ENCODE peak calls at places on chromosome 5, in six cellular contexts. One of them, this sample, is unnamed.

GRCh38 chr5:34707451-34708107 is 51.5 kb downstream of the RAI14 start:
- DNase-seq in A549: no peak
- DNase-seq in naive B cell: no peak
- DNase-seq in CD4-positive, alpha-beta memory T cell: no peak
- DNase-seq in bronchial epithelial cell: no peak
- DNase-seq in stimulated activated CD4-positive, alpha-beta T cell treated with anti-CD3 and anti-CD28 coated beads, Interleukin-4, amount 100 ng/mL, for 48 hours: no peak
- DNase-seq in this sample: no peak

GRCh38 chr5:158126442-158127399 is 267.8 kb upstream of the CLINT1 start:
- DNase-seq in bronchial epithelial cell: no peak
- DNase-seq in stimulated activated CD4-positive, alpha-beta T cell treated with anti-CD3 and anti-CD28 coated beads, Interleukin-4, amount 100 ng/mL, for 48 hours: no peak
- DNase-seq in A549: no peak
- DNase-seq in CD4-positive, alpha-beta memory T cell: no peak
- DNase-seq in naive B cell: no peak
- DNase-seq in this sample: no peak

GRCh38 chr5:79621056-79621455 is 8.8 kb downstream of the TENT2 start:
- DNase-seq in bronchial epithelial cell: peak
- DNase-seq in CD4-positive, alpha-beta memory T cell: no peak
- DNase-seq in naive B cell: no peak
- DNase-seq in stimulated activated CD4-positive, alpha-beta T cell treated with anti-CD3 and anti-CD28 coated beads, Interleukin-4, amount 100 ng/mL, for 48 hours: no peak
- DNase-seq in A549: no peak
- DNase-seq in this sample: no peak

GRCh38 chr5:36398137-36398536 is 96.4 kb upstream of the RANBP3L start:
- DNase-seq in naive B cell: no peak
- DNase-seq in stimulated activated CD4-positive, alpha-beta T cell treated with anti-CD3 and anti-CD28 coated beads, Interleukin-4, amount 100 ng/mL, for 48 hours: no peak
- DNase-seq in CD4-positive, alpha-beta memory T cell: no peak
- DNase-seq in bronchial epithelial cell: peak
- DNase-seq in A549: no peak
- DNase-seq in this sample: no peak

GRCh38 chr5:91318727-91319126 is 64.4 kb downstream of the ARRDC3 start:
- DNase-seq in bronchial epithelial cell: no peak
- DNase-seq in naive B cell: no peak
- DNase-seq in CD4-positive, alpha-beta memory T cell: peak
- DNase-seq in stimulated activated CD4-positive, alpha-beta T cell treated with anti-CD3 and anti-CD28 coated beads, Interleukin-4, amount 100 ng/mL, for 48 hours: peak
- DNase-seq in A549: no peak
- DNase-seq in this sample: no peak

GRCh38 chr5:66637994-66638393 is 41.8 kb downstream of the MAST4 start:
- DNase-seq in stimulated activated CD4-positive, alpha-beta T cell treated with anti-CD3 and anti-CD28 coated beads, Interleukin-4, amount 100 ng/mL, for 48 hours: no peak
- DNase-seq in bronchial epithelial cell: no peak
- DNase-seq in A549: no peak
- DNase-seq in CD4-positive, alpha-beta memory T cell: no peak
- DNase-seq in naive B cell: no peak
- DNase-seq in this sample: no peak

GRCh38 chr5:65984098-65984885 is 57.9 kb downstream of the ERBIN start:
- DNase-seq in bronchial epithelial cell: no peak
- DNase-seq in A549: no peak
- DNase-seq in naive B cell: no peak
- DNase-seq in CD4-positive, alpha-beta memory T cell: no peak
- DNase-seq in stimulated activated CD4-positive, alpha-beta T cell treated with anti-CD3 and anti-CD28 coated beads, Interleukin-4, amount 100 ng/mL, for 48 hours: no peak
- DNase-seq in this sample: no peak

GRCh38 chr5:77015938-77016569 is 14.2 kb upstream of the AGGF1 start:
- DNase-seq in naive B cell: no peak
- DNase-seq in CD4-positive, alpha-beta memory T cell: no peak
- DNase-seq in stimulated activated CD4-positive, alpha-beta T cell treated with anti-CD3 and anti-CD28 coated beads, Interleukin-4, amount 100 ng/mL, for 48 hours: no peak
- DNase-seq in A549: no peak
- DNase-seq in bronchial epithelial cell: peak
- DNase-seq in this sample: no peak

GRCh38 chr5:14038341-14038959 is 94.0 kb upstream of the DNAH5 start:
- DNase-seq in CD4-positive, alpha-beta memory T cell: no peak
- DNase-seq in naive B cell: no peak
- DNase-seq in stimulated activated CD4-positive, alpha-beta T cell treated with anti-CD3 and anti-CD28 coated beads, Interleukin-4, amount 100 ng/mL, for 48 hours: no peak
- DNase-seq in bronchial epithelial cell: peak
- DNase-seq in A549: peak
- DNase-seq in this sample: no peak

GRCh38 chr5:94745786-94746730 is 127.6 kb downstream of the SLF1 start:
- DNase-seq in bronchial epithelial cell: peak
- DNase-seq in CD4-positive, alpha-beta memory T cell: no peak
- DNase-seq in stimulated activated CD4-positive, alpha-beta T cell treated with anti-CD3 and anti-CD28 coated beads, Interleukin-4, amount 100 ng/mL, for 48 hours: no peak
- DNase-seq in naive B cell: no peak
- DNase-seq in A549: no peak
- DNase-seq in this sample: no peak

GRCh38 chr5:82045526-82046267 is 73.9 kb downstream of the ATG10 start:
- DNase-seq in stimulated activated CD4-positive, alpha-beta T cell treated with anti-CD3 and anti-CD28 coated beads, Interleukin-4, amount 100 ng/mL, for 48 hours: no peak
- DNase-seq in A549: no peak
- DNase-seq in naive B cell: no peak
- DNase-seq in bronchial epithelial cell: peak
- DNase-seq in CD4-positive, alpha-beta memory T cell: no peak
- DNase-seq in this sample: no peak

GRCh38 chr5:8329773-8330172 is 460.8 kb downstream of the MTRR start:
- DNase-seq in naive B cell: no peak
- DNase-seq in CD4-positive, alpha-beta memory T cell: no peak
- DNase-seq in stimulated activated CD4-positive, alpha-beta T cell treated with anti-CD3 and anti-CD28 coated beads, Interleukin-4, amount 100 ng/mL, for 48 hours: no peak
- DNase-seq in A549: no peak
- DNase-seq in bronchial epithelial cell: no peak
- DNase-seq in this sample: no peak

GRCh38 chr5:53479656-53480473 is 564 bp upstream of the FST start:
- DNase-seq in CD4-positive, alpha-beta memory T cell: peak
- DNase-seq in A549: peak
- DNase-seq in stimulated activated CD4-positive, alpha-beta T cell treated with anti-CD3 and anti-CD28 coated beads, Interleukin-4, amount 100 ng/mL, for 48 hours: peak
- DNase-seq in naive B cell: peak
- DNase-seq in bronchial epithelial cell: no peak
- DNase-seq in this sample: no peak

GRCh38 chr5:1750469-1750868 is 49.2 kb downstream of the MRPL36 start:
- DNase-seq in naive B cell: no peak
- DNase-seq in CD4-positive, alpha-beta memory T cell: no peak
- DNase-seq in stimulated activated CD4-positive, alpha-beta T cell treated with anti-CD3 and anti-CD28 coated beads, Interleukin-4, amount 100 ng/mL, for 48 hours: no peak
- DNase-seq in A549: no peak
- DNase-seq in bronchial epithelial cell: no peak
- DNase-seq in this sample: peak

GRCh38 chr5:103424008-103424407 is 138.6 kb downstream of the NUDT12 start:
- DNase-seq in A549: no peak
- DNase-seq in CD4-positive, alpha-beta memory T cell: no peak
- DNase-seq in naive B cell: no peak
- DNase-seq in bronchial epithelial cell: no peak
- DNase-seq in stimulated activated CD4-positive, alpha-beta T cell treated with anti-CD3 and anti-CD28 coated beads, Interleukin-4, amount 100 ng/mL, for 48 hours: no peak
- DNase-seq in this sample: no peak

GRCh38 chr5:98110270-98110669 is 663.2 kb upstream of the RGMB start:
- DNase-seq in A549: no peak
- DNase-seq in naive B cell: no peak
- DNase-seq in CD4-positive, alpha-beta memory T cell: no peak
- DNase-seq in bronchial epithelial cell: peak
- DNase-seq in stimulated activated CD4-positive, alpha-beta T cell treated with anti-CD3 and anti-CD28 coated beads, Interleukin-4, amount 100 ng/mL, for 48 hours: no peak
- DNase-seq in this sample: no peak

GRCh38 chr5:27015758-27016157 is 22.6 kb downstream of the CDH9 start:
- DNase-seq in CD4-positive, alpha-beta memory T cell: no peak
- DNase-seq in bronchial epithelial cell: peak
- DNase-seq in stimulated activated CD4-positive, alpha-beta T cell treated with anti-CD3 and anti-CD28 coated beads, Interleukin-4, amount 100 ng/mL, for 48 hours: no peak
- DNase-seq in naive B cell: no peak
- DNase-seq in A549: no peak
- DNase-seq in this sample: no peak

GRCh38 chr5:142012792-142013388 is at the start of gene GNPDA1:
- DNase-seq in A549: peak
- DNase-seq in bronchial epithelial cell: peak
- DNase-seq in naive B cell: peak
- DNase-seq in stimulated activated CD4-positive, alpha-beta T cell treated with anti-CD3 and anti-CD28 coated beads, Interleukin-4, amount 100 ng/mL, for 48 hours: peak
- DNase-seq in CD4-positive, alpha-beta memory T cell: peak
- DNase-seq in this sample: no peak

GRCh38 chr5:151095341-151096000 is 14.6 kb upstream of the TNIP1 start:
- DNase-seq in naive B cell: no peak
- DNase-seq in bronchial epithelial cell: no peak
- DNase-seq in stimulated activated CD4-positive, alpha-beta T cell treated with anti-CD3 and anti-CD28 coated beads, Interleukin-4, amount 100 ng/mL, for 48 hours: no peak
- DNase-seq in CD4-positive, alpha-beta memory T cell: no peak
- DNase-seq in A549: no peak
- DNase-seq in this sample: no peak

GRCh38 chr5:138754699-138755057 is 1.5 kb downstream of the CTNNA1 start:
- DNase-seq in naive B cell: no peak
- DNase-seq in CD4-positive, alpha-beta memory T cell: no peak
- DNase-seq in A549: no peak
- DNase-seq in bronchial epithelial cell: peak
- DNase-seq in stimulated activated CD4-positive, alpha-beta T cell treated with anti-CD3 and anti-CD28 coated beads, Interleukin-4, amount 100 ng/mL, for 48 hours: no peak
- DNase-seq in this sample: no peak

GRCh38 chr5:160311491-160312138 is 749 bp downstream of the CCNJL start:
- DNase-seq in naive B cell: no peak
- DNase-seq in stimulated activated CD4-positive, alpha-beta T cell treated with anti-CD3 and anti-CD28 coated beads, Interleukin-4, amount 100 ng/mL, for 48 hours: no peak
- DNase-seq in A549: no peak
- DNase-seq in bronchial epithelial cell: no peak
- DNase-seq in CD4-positive, alpha-beta memory T cell: no peak
- DNase-seq in this sample: no peak

GRCh38 chr5:42951847-42952411 is 88.2 kb downstream of the ANXA2R start:
- DNase-seq in stimulated activated CD4-positive, alpha-beta T cell treated with anti-CD3 and anti-CD28 coated beads, Interleukin-4, amount 100 ng/mL, for 48 hours: peak
- DNase-seq in CD4-positive, alpha-beta memory T cell: peak
- DNase-seq in bronchial epithelial cell: no peak
- DNase-seq in naive B cell: peak
- DNase-seq in A549: no peak
- DNase-seq in this sample: no peak

GRCh38 chr5:140840978-140841962 is at the start of gene PCDHA8:
- DNase-seq in stimulated activated CD4-positive, alpha-beta T cell treated with anti-CD3 and anti-CD28 coated beads, Interleukin-4, amount 100 ng/mL, for 48 hours: no peak
- DNase-seq in naive B cell: no peak
- DNase-seq in CD4-positive, alpha-beta memory T cell: no peak
- DNase-seq in bronchial epithelial cell: no peak
- DNase-seq in A549: peak
- DNase-seq in this sample: no peak

GRCh38 chr5:106691701-106692100 is 979.0 kb downstream of the EFNA5 start:
- DNase-seq in naive B cell: no peak
- DNase-seq in bronchial epithelial cell: peak
- DNase-seq in CD4-positive, alpha-beta memory T cell: no peak
- DNase-seq in A549: no peak
- DNase-seq in stimulated activated CD4-positive, alpha-beta T cell treated with anti-CD3 and anti-CD28 coated beads, Interleukin-4, amount 100 ng/mL, for 48 hours: no peak
- DNase-seq in this sample: no peak

GRCh38 chr5:80736730-80737129 is 81.9 kb upstream of the DHFR start:
- DNase-seq in stimulated activated CD4-positive, alpha-beta T cell treated with anti-CD3 and anti-CD28 coated beads, Interleukin-4, amount 100 ng/mL, for 48 hours: no peak
- DNase-seq in bronchial epithelial cell: peak
- DNase-seq in CD4-positive, alpha-beta memory T cell: no peak
- DNase-seq in naive B cell: no peak
- DNase-seq in A549: peak
- DNase-seq in this sample: no peak

GRCh38 chr5:127008300-127008975 is 21.9 kb downstream of the MARCHF3 start:
- DNase-seq in CD4-positive, alpha-beta memory T cell: no peak
- DNase-seq in A549: no peak
- DNase-seq in stimulated activated CD4-positive, alpha-beta T cell treated with anti-CD3 and anti-CD28 coated beads, Interleukin-4, amount 100 ng/mL, for 48 hours: no peak
- DNase-seq in naive B cell: no peak
- DNase-seq in bronchial epithelial cell: no peak
- DNase-seq in this sample: no peak

GRCh38 chr5:157312492-157312891 is 46.6 kb downstream of the CYFIP2 start:
- DNase-seq in A549: peak
- DNase-seq in naive B cell: peak
- DNase-seq in CD4-positive, alpha-beta memory T cell: peak
- DNase-seq in bronchial epithelial cell: peak
- DNase-seq in stimulated activated CD4-positive, alpha-beta T cell treated with anti-CD3 and anti-CD28 coated beads, Interleukin-4, amount 100 ng/mL, for 48 hours: peak
- DNase-seq in this sample: no peak

GRCh38 chr5:9454012-9454481 is 91.8 kb downstream of the SEMA5A start:
- DNase-seq in bronchial epithelial cell: no peak
- DNase-seq in naive B cell: no peak
- DNase-seq in A549: no peak
- DNase-seq in stimulated activated CD4-positive, alpha-beta T cell treated with anti-CD3 and anti-CD28 coated beads, Interleukin-4, amount 100 ng/mL, for 48 hours: no peak
- DNase-seq in CD4-positive, alpha-beta memory T cell: no peak
- DNase-seq in this sample: no peak

GRCh38 chr5:124908603-124909451 is 162.4 kb upstream of the ZNF608 start:
- DNase-seq in A549: no peak
- DNase-seq in naive B cell: no peak
- DNase-seq in stimulated activated CD4-positive, alpha-beta T cell treated with anti-CD3 and anti-CD28 coated beads, Interleukin-4, amount 100 ng/mL, for 48 hours: no peak
- DNase-seq in CD4-positive, alpha-beta memory T cell: no peak
- DNase-seq in bronchial epithelial cell: peak
- DNase-seq in this sample: no peak

GRCh38 chr5:135490245-135491037 is 38.3 kb upstream of the TIFAB start:
- DNase-seq in stimulated activated CD4-positive, alpha-beta T cell treated with anti-CD3 and anti-CD28 coated beads, Interleukin-4, amount 100 ng/mL, for 48 hours: no peak
- DNase-seq in CD4-positive, alpha-beta memory T cell: no peak
- DNase-seq in A549: no peak
- DNase-seq in naive B cell: no peak
- DNase-seq in bronchial epithelial cell: no peak
- DNase-seq in this sample: no peak

GRCh38 chr5:155850411-155850810 is 476.6 kb upstream of the SGCD start:
- DNase-seq in stimulated activated CD4-positive, alpha-beta T cell treated with anti-CD3 and anti-CD28 coated beads, Interleukin-4, amount 100 ng/mL, for 48 hours: no peak
- DNase-seq in A549: no peak
- DNase-seq in CD4-positive, alpha-beta memory T cell: no peak
- DNase-seq in naive B cell: no peak
- DNase-seq in bronchial epithelial cell: no peak
- DNase-seq in this sample: no peak

GRCh38 chr5:150122158-150122510 is 33.5 kb downstream of the PDGFRB start:
- DNase-seq in bronchial epithelial cell: peak
- DNase-seq in A549: peak
- DNase-seq in CD4-positive, alpha-beta memory T cell: no peak
- DNase-seq in naive B cell: no peak
- DNase-seq in stimulated activated CD4-positive, alpha-beta T cell treated with anti-CD3 and anti-CD28 coated beads, Interleukin-4, amount 100 ng/mL, for 48 hours: no peak
- DNase-seq in this sample: peak

GRCh38 chr5:86999951-87000350 is 267.7 kb upstream of the RASA1 start:
- DNase-seq in naive B cell: no peak
- DNase-seq in A549: no peak
- DNase-seq in CD4-positive, alpha-beta memory T cell: no peak
- DNase-seq in bronchial epithelial cell: no peak
- DNase-seq in stimulated activated CD4-positive, alpha-beta T cell treated with anti-CD3 and anti-CD28 coated beads, Interleukin-4, amount 100 ng/mL, for 48 hours: no peak
- DNase-seq in this sample: no peak